ENCODE peak calls at places on chromosomes 4 and X, in five cellular contexts. L is K562, C is H1, D is HepG2, M is GM12878. X is an unnamed sample.

GRCh38 chrX:15043538-15043937 is 170.3 kb downstream of the MOSPD2 start:
- DNase-seq in L (no peak), C (no peak), D (no peak), M (peak), X (no peak)

GRCh38 chr4:124409044-124409443 is 303.5 kb downstream of the ANKRD50 start:
- DNase-seq in L (no peak), C (no peak), D (no peak), M (no peak), X (peak)

GRCh38 chrX:2632533-2633504 is 58.3 kb upstream of the CD99 start:
- DNase-seq in L (peak), C (no peak), D (no peak), M (no peak), X (peak)

GRCh38 chr4:51842167-51842553 is 793 bp upstream of the DCUN1D4 start:
- DNase-seq in L (no peak), C (no peak), D (no peak), M (no peak), X (no peak)

GRCh38 chr4:36189511-36190226 is 54.6 kb downstream of the ARAP2 start:
- DNase-seq in L (no peak), C (no peak), D (no peak), M (peak), X (no peak)

GRCh38 chr4:184596617-184597185 is 52.5 kb downstream of the CASP3 start:
- DNase-seq in L (peak), C (no peak), D (peak), M (no peak), X (no peak)

GRCh38 chr4:657338-658030 is 16.6 kb downstream of the ATP5ME start:
- DNase-seq in L (no peak), C (no peak), D (no peak), M (no peak), X (no peak)

GRCh38 chrX:103531002-103531401 is 11.7 kb upstream of the RAB40A start:
- DNase-seq in L (no peak), C (no peak), D (no peak), M (no peak), X (no peak)

GRCh38 chrX:150143721-150144440 is 205.6 kb upstream of the EOLA2 start:
- DNase-seq in L (no peak), C (no peak), D (no peak), M (no peak), X (no peak)

GRCh38 chr4:29983890-29984289 is 736.3 kb upstream of the PCDH7 start:
- DNase-seq in L (no peak), C (no peak), D (no peak), M (no peak), X (no peak)

GRCh38 chr4:113563691-113564378 is 197.7 kb downstream of the CAMK2D start:
- DNase-seq in L (no peak), C (no peak), D (no peak), M (no peak), X (no peak)

GRCh38 chr4:56434599-56435000 is 815 bp downstream of the PPAT start:
- DNase-seq in L (peak), C (no peak), D (no peak), M (no peak), X (no peak)

GRCh38 chr4:38601244-38601915 is 62.6 kb upstream of the KLF3 start:
- DNase-seq in L (peak), C (no peak), D (peak), M (no peak), X (peak)

GRCh38 chr4:147057631-147057980 is 111.9 kb upstream of the TTC29 start:
- DNase-seq in L (no peak), C (no peak), D (no peak), M (no peak), X (no peak)

GRCh38 chr4:183852910-183853555 is 52.1 kb upstream of the STOX2 start:
- DNase-seq in L (no peak), C (no peak), D (no peak), M (no peak), X (no peak)

GRCh38 chrX:1455948-1456280 is 3.2 kb upstream of the ASMTL start:
- DNase-seq in L (no peak), C (peak), D (no peak), M (no peak), X (no peak)

GRCh38 chrX:104310084-104310483 is 55.4 kb upstream of the ESX1 start:
- DNase-seq in L (peak), C (no peak), D (no peak), M (no peak), X (no peak)

GRCh38 chrX:75155454-75155829 is 641 bp downstream of the ABCB7 start:
- DNase-seq in L (peak), C (no peak), D (no peak), M (no peak), X (peak)

GRCh38 chr4:69650872-69651271 is 2.2 kb downstream of the UGT2A1 start:
- DNase-seq in L (no peak), C (no peak), D (no peak), M (no peak), X (no peak)

GRCh38 chr4:99062120-99062519 is 26.5 kb downstream of the ADH5 start:
- DNase-seq in L (no peak), C (no peak), D (no peak), M (peak), X (peak)

DNA sequence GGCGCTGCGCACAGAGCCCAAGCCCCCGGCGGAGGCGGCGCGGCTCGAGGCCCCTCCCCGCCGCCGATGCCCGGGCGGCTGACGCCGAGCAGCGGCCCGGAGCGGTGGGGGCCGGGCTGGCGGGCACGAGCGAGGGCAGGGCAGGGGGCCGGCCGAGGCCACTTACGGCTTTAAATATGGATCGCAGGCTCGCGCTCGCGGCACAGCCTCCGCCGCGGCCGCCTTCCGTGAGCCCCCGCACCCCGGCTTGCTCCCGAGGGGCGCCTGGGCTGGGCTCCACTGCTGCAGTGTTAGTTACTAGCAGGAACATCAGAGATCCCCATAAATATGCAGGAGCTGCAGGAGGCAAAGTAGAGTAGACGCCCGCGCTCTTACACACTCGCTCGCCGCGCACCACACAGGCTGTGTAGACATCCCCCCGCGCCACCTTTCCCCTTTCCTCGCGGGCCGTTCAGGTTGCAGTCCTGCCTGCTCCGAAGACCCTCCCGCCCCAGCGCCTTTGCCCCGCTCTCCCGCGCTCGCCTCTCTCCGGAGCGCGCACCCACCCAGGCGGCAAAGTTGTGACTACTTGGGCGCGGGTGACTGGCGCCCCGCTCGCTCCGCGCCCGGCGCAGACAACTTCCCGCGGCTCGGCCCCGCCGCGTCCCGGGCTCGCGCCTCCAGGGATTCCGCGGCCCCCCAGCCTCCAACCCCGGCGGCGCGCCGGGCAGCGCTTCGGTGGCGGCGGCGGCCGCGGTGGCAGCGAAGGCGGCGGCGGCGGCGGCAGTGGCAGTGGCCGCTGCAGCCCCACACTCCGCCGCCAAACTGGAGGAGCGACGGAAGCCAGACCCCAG is 152.0 kb upstream of the SLC4A4 start:
- DNase-seq in L (no peak), C (no peak), D (no peak), M (no peak), X (peak)
- TF ChIP-seq POLR2A in L (no peak), C (no peak), D (no peak), M (no peak), X (peak)

GRCh38 chrX:10781847-10782530 is 161.6 kb upstream of the MID1 start:
- DNase-seq in L (no peak), C (no peak), D (no peak), M (no peak), X (no peak)
- TF ChIP-seq HDAC2 in L (no peak), C (no peak), D (no peak), M (no peak), X (no peak)

DNA sequence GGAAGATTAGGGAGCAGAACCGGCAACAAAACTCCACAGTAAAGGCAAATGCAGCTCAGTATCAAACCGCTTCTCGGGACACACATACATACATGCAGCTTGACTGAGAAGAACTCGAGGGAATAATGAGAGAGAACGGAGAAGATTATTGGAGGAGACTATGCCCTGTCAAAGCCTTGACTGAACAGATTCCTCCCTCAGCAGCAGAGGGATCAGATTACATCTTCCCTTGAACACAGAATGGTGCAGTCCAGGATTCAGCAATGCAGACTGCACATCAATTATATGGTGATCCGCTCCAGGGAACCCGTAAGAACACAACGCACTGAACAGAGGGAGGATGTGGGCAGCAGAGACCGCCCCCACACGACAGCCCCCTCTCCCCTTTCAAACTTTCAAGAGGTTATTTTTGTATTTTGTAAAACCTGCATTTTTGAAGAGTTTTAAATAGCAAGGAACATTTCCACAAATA is 183.2 kb downstream of the FBXW7 start:
- DNase-seq in L (peak), C (no peak), D (peak), M (peak), X (peak)
- TF ChIP-seq POLR2A in L (no peak), C (no peak), D (no peak), M (peak), X (no peak)

GRCh38 chrX:39953027-39953426 is 144.7 kb downstream of the BCOR start:
- DNase-seq in L (no peak), C (no peak), D (no peak), M (no peak), X (no peak)
- TF ChIP-seq HDAC2 in L (no peak), C (no peak), D (no peak), M (no peak), X (no peak)

GRCh38 chr4:28523791-28524190 is 1663.2 kb downstream of the STIM2 start:
- DNase-seq in L (no peak), C (no peak), D (no peak), M (no peak), X (no peak)

DNA sequence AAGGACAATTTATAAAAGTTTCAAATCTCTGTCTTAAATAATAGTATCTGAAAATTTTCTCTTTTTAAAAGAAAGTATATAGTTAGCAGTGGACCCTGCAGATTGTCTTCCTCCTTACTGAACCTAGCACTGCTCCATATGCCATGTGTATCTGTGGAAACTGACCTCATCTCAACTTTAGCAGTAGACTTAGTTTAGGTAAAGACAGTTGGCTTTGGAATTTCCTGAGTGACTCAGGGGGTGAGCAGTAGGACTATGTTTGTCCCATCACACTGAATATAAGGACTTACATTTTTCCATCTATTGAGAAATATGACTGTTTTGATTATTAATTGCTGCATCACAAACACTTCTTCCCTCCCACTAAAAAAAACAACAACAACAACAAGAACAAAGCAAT is 1658.1 kb downstream of the STIM2 start:
- DNase-seq in L (no peak), C (no peak), D (no peak), M (no peak), X (no peak)
- TF ChIP-seq POLR2A in L (no peak), C (no peak), D (no peak), M (no peak), X (no peak)